ENCODE peak calls at places on chromosomes 16 and 17, in nine cellular contexts. One of them, this sample, is unnamed.

GRCh38 chr16:20504418-20504817 is 53.1 kb downstream of the ACSM2A start:
- DNase-seq in neural progenitor cell: no peak
- DNase-seq in RWPE1: no peak
- DNase-seq in lower leg skin: no peak
- DNase-seq in endothelial cell: no peak
- DNase-seq in nucleus accumbens: no peak
- DNase-seq in brain microvascular endothelial cell: no peak
- DNase-seq in NCI-H226: no peak
- DNase-seq in adrenal gland: no peak
- DNase-seq in this sample: no peak

GRCh38 chr16:1771072-1771863 is at the start of gene NME3:
- DNase-seq in neural progenitor cell: peak
- DNase-seq in RWPE1: peak
- DNase-seq in lower leg skin: peak
- DNase-seq in endothelial cell: peak
- DNase-seq in nucleus accumbens: peak
- DNase-seq in brain microvascular endothelial cell: peak
- DNase-seq in NCI-H226: peak
- DNase-seq in adrenal gland: peak
- DNase-seq in this sample: peak

GRCh38 chr16:65066646-65067045 is 55.2 kb downstream of the CDH11 start:
- DNase-seq in neural progenitor cell: no peak
- DNase-seq in RWPE1: no peak
- DNase-seq in lower leg skin: no peak
- DNase-seq in endothelial cell: no peak
- DNase-seq in nucleus accumbens: no peak
- DNase-seq in brain microvascular endothelial cell: no peak
- DNase-seq in NCI-H226: no peak
- DNase-seq in adrenal gland: no peak
- DNase-seq in this sample: no peak

GRCh38 chr17:1673041-1673790 is 11.5 kb downstream of the PRPF8 start:
- DNase-seq in neural progenitor cell: no peak
- DNase-seq in RWPE1: no peak
- DNase-seq in lower leg skin: no peak
- DNase-seq in endothelial cell: no peak
- DNase-seq in nucleus accumbens: no peak
- DNase-seq in brain microvascular endothelial cell: no peak
- DNase-seq in NCI-H226: no peak
- DNase-seq in adrenal gland: peak
- DNase-seq in this sample: no peak

GRCh38 chr17:6497496-6498221 is 53.4 kb downstream of the PIMREG start:
- DNase-seq in neural progenitor cell: no peak
- DNase-seq in RWPE1: no peak
- DNase-seq in lower leg skin: peak
- DNase-seq in endothelial cell: no peak
- DNase-seq in nucleus accumbens: no peak
- DNase-seq in brain microvascular endothelial cell: no peak
- DNase-seq in NCI-H226: no peak
- DNase-seq in adrenal gland: peak
- DNase-seq in this sample: no peak

GRCh38 chr17:78919816-78920516 is 5.2 kb downstream of the TIMP2 start:
- DNase-seq in neural progenitor cell: no peak
- DNase-seq in RWPE1: no peak
- DNase-seq in lower leg skin: no peak
- DNase-seq in endothelial cell: no peak
- DNase-seq in nucleus accumbens: no peak
- DNase-seq in brain microvascular endothelial cell: no peak
- DNase-seq in NCI-H226: no peak
- DNase-seq in adrenal gland: no peak
- DNase-seq in this sample: no peak

GRCh38 chr17:78477913-78478756 is 99.1 kb downstream of the DNAH17 start:
- DNase-seq in neural progenitor cell: no peak
- DNase-seq in RWPE1: no peak
- DNase-seq in lower leg skin: no peak
- DNase-seq in endothelial cell: no peak
- DNase-seq in nucleus accumbens: no peak
- DNase-seq in brain microvascular endothelial cell: no peak
- DNase-seq in NCI-H226: no peak
- DNase-seq in adrenal gland: no peak
- DNase-seq in this sample: no peak

GRCh38 chr17:13589658-13590057 is 12.1 kb downstream of the HS3ST3A1 start:
- DNase-seq in neural progenitor cell: no peak
- DNase-seq in RWPE1: no peak
- DNase-seq in lower leg skin: no peak
- DNase-seq in endothelial cell: no peak
- DNase-seq in nucleus accumbens: no peak
- DNase-seq in brain microvascular endothelial cell: no peak
- DNase-seq in NCI-H226: no peak
- DNase-seq in adrenal gland: no peak
- DNase-seq in this sample: no peak

GRCh38 chr16:66502020-66502913 is 47.7 kb downstream of the TK2 start:
- DNase-seq in neural progenitor cell: no peak
- DNase-seq in RWPE1: peak
- DNase-seq in lower leg skin: peak
- DNase-seq in endothelial cell: no peak
- DNase-seq in nucleus accumbens: no peak
- DNase-seq in brain microvascular endothelial cell: no peak
- DNase-seq in NCI-H226: peak
- DNase-seq in adrenal gland: peak
- DNase-seq in this sample: peak